ENCODE peak calls at places on chromosomes 2 and 18, in seven cellular contexts. One of them, this sample, is unnamed.

GRCh38 chr2:128689971-128690370 is 371.3 kb upstream of the HS6ST1 start:
- DNase-seq in mammary epithelial cell: no peak
- DNase-seq in adrenal gland: no peak
- DNase-seq in epithelial cell of esophagus: no peak
- DNase-seq in breast epithelium: no peak
- DNase-seq in CD8-positive, alpha-beta T cell: no peak
- DNase-seq in right lobe of liver: no peak
- DNase-seq in this sample: no peak

GRCh38 chr2:127579231-127579630 is 43.7 kb downstream of the MYO7B start:
- DNase-seq in mammary epithelial cell: no peak
- DNase-seq in right lobe of liver: no peak
- DNase-seq in epithelial cell of esophagus: no peak
- DNase-seq in breast epithelium: no peak
- DNase-seq in CD8-positive, alpha-beta T cell: no peak
- DNase-seq in adrenal gland: no peak
- DNase-seq in this sample: no peak

GRCh38 chr2:166494140-166494544 is at the start of gene SCN7A:
- DNase-seq in epithelial cell of esophagus: peak
- DNase-seq in breast epithelium: peak
- DNase-seq in right lobe of liver: peak
- DNase-seq in CD8-positive, alpha-beta T cell: no peak
- DNase-seq in adrenal gland: peak
- DNase-seq in mammary epithelial cell: no peak
- DNase-seq in this sample: peak

GRCh38 chr18:54357082-54357659 is 487 bp downstream of the STARD6 start:
- DNase-seq in breast epithelium: no peak
- DNase-seq in mammary epithelial cell: peak
- DNase-seq in CD8-positive, alpha-beta T cell: no peak
- DNase-seq in epithelial cell of esophagus: peak
- DNase-seq in right lobe of liver: no peak
- DNase-seq in adrenal gland: peak
- DNase-seq in this sample: no peak

GRCh38 chr2:159045545-159046454 is 77.4 kb downstream of the TANC1 start:
- DNase-seq in CD8-positive, alpha-beta T cell: no peak
- DNase-seq in adrenal gland: no peak
- DNase-seq in mammary epithelial cell: no peak
- DNase-seq in epithelial cell of esophagus: peak
- DNase-seq in right lobe of liver: no peak
- DNase-seq in breast epithelium: no peak
- DNase-seq in this sample: no peak

GRCh38 chr2:118830886-118831285 is 16.6 kb downstream of the EN1 start:
- DNase-seq in mammary epithelial cell: no peak
- DNase-seq in epithelial cell of esophagus: no peak
- DNase-seq in breast epithelium: no peak
- DNase-seq in right lobe of liver: no peak
- DNase-seq in adrenal gland: no peak
- DNase-seq in CD8-positive, alpha-beta T cell: no peak
- DNase-seq in this sample: no peak

GRCh38 chr2:120709608-120710041 is 26.0 kb upstream of the GLI2 start:
- DNase-seq in mammary epithelial cell: no peak
- DNase-seq in epithelial cell of esophagus: no peak
- DNase-seq in adrenal gland: no peak
- DNase-seq in right lobe of liver: no peak
- DNase-seq in breast epithelium: no peak
- DNase-seq in CD8-positive, alpha-beta T cell: no peak
- DNase-seq in this sample: no peak

GRCh38 chr18:58043452-58044369 is at the start of gene NEDD4L:
- DNase-seq in right lobe of liver: peak
- DNase-seq in mammary epithelial cell: peak
- DNase-seq in epithelial cell of esophagus: peak
- DNase-seq in CD8-positive, alpha-beta T cell: peak
- DNase-seq in breast epithelium: peak
- DNase-seq in adrenal gland: peak
- DNase-seq in this sample: peak

GRCh38 chr18:39838831-39839230 is 2116.2 kb upstream of the PIK3C3 start:
- DNase-seq in right lobe of liver: no peak
- DNase-seq in epithelial cell of esophagus: peak
- DNase-seq in CD8-positive, alpha-beta T cell: no peak
- DNase-seq in adrenal gland: no peak
- DNase-seq in mammary epithelial cell: no peak
- DNase-seq in breast epithelium: no peak
- DNase-seq in this sample: no peak

GRCh38 chr2:55026202-55026601 is 24.0 kb downstream of the RTN4 start:
- DNase-seq in CD8-positive, alpha-beta T cell: no peak
- DNase-seq in mammary epithelial cell: peak
- DNase-seq in adrenal gland: no peak
- DNase-seq in right lobe of liver: no peak
- DNase-seq in epithelial cell of esophagus: peak
- DNase-seq in breast epithelium: no peak
- DNase-seq in this sample: peak

GRCh38 chr2:218063541-218064295 is 5.3 kb upstream of the RUFY4 start:
- DNase-seq in epithelial cell of esophagus: no peak
- DNase-seq in breast epithelium: no peak
- DNase-seq in adrenal gland: no peak
- DNase-seq in CD8-positive, alpha-beta T cell: no peak
- DNase-seq in mammary epithelial cell: no peak
- DNase-seq in right lobe of liver: no peak
- DNase-seq in this sample: no peak

GRCh38 chr2:216490061-216490460 is 8.6 kb upstream of the RPL37A start:
- DNase-seq in CD8-positive, alpha-beta T cell: no peak
- DNase-seq in breast epithelium: no peak
- DNase-seq in right lobe of liver: no peak
- DNase-seq in adrenal gland: no peak
- DNase-seq in epithelial cell of esophagus: peak
- DNase-seq in mammary epithelial cell: peak
- DNase-seq in this sample: peak

GRCh38 chr18:36446059-36446458 is 148.5 kb downstream of the FHOD3 start:
- DNase-seq in mammary epithelial cell: peak
- DNase-seq in breast epithelium: no peak
- DNase-seq in epithelial cell of esophagus: peak
- DNase-seq in adrenal gland: no peak
- DNase-seq in CD8-positive, alpha-beta T cell: no peak
- DNase-seq in right lobe of liver: no peak
- DNase-seq in this sample: no peak

GRCh38 chr2:88097192-88097591 is 29.6 kb downstream of the SMYD1 start:
- DNase-seq in CD8-positive, alpha-beta T cell: no peak
- DNase-seq in mammary epithelial cell: no peak
- DNase-seq in right lobe of liver: no peak
- DNase-seq in adrenal gland: no peak
- DNase-seq in breast epithelium: no peak
- DNase-seq in epithelial cell of esophagus: no peak
- DNase-seq in this sample: no peak

GRCh38 chr2:158269143-158269542 is 167.5 kb downstream of the UPP2 start:
- DNase-seq in CD8-positive, alpha-beta T cell: no peak
- DNase-seq in breast epithelium: no peak
- DNase-seq in mammary epithelial cell: no peak
- DNase-seq in right lobe of liver: no peak
- DNase-seq in epithelial cell of esophagus: peak
- DNase-seq in adrenal gland: no peak
- DNase-seq in this sample: no peak

GRCh38 chr2:204380141-204380881 is 165.0 kb upstream of the PARD3B start:
- DNase-seq in epithelial cell of esophagus: no peak
- DNase-seq in adrenal gland: no peak
- DNase-seq in mammary epithelial cell: no peak
- DNase-seq in right lobe of liver: no peak
- DNase-seq in breast epithelium: no peak
- DNase-seq in CD8-positive, alpha-beta T cell: no peak
- DNase-seq in this sample: no peak

GRCh38 chr2:142234701-142235100 is 103.9 kb upstream of the LRP1B start:
- DNase-seq in adrenal gland: no peak
- DNase-seq in epithelial cell of esophagus: no peak
- DNase-seq in CD8-positive, alpha-beta T cell: no peak
- DNase-seq in right lobe of liver: no peak
- DNase-seq in breast epithelium: no peak
- DNase-seq in mammary epithelial cell: no peak
- DNase-seq in this sample: no peak

GRCh38 chr18:8960740-8961657 is 141.5 kb upstream of the NDUFV2 start:
- DNase-seq in CD8-positive, alpha-beta T cell: no peak
- DNase-seq in breast epithelium: no peak
- DNase-seq in mammary epithelial cell: peak
- DNase-seq in right lobe of liver: no peak
- DNase-seq in epithelial cell of esophagus: peak
- DNase-seq in adrenal gland: no peak
- DNase-seq in this sample: peak

GRCh38 chr18:27860701-27861107 is 316.2 kb downstream of the CDH2 start:
- DNase-seq in adrenal gland: no peak
- DNase-seq in right lobe of liver: no peak
- DNase-seq in breast epithelium: no peak
- DNase-seq in CD8-positive, alpha-beta T cell: no peak
- DNase-seq in epithelial cell of esophagus: peak
- DNase-seq in mammary epithelial cell: peak
- DNase-seq in this sample: no peak

GRCh38 chr2:46039543-46040303 is 257.5 kb upstream of the EPAS1 start:
- DNase-seq in epithelial cell of esophagus: no peak
- DNase-seq in mammary epithelial cell: no peak
- DNase-seq in breast epithelium: no peak
- DNase-seq in right lobe of liver: no peak
- DNase-seq in adrenal gland: no peak
- DNase-seq in CD8-positive, alpha-beta T cell: no peak
- DNase-seq in this sample: no peak

GRCh38 chr18:80065705-80066104 is 31.5 kb downstream of the RBFA start:
- DNase-seq in epithelial cell of esophagus: no peak
- DNase-seq in CD8-positive, alpha-beta T cell: no peak
- DNase-seq in adrenal gland: no peak
- DNase-seq in mammary epithelial cell: no peak
- DNase-seq in right lobe of liver: no peak
- DNase-seq in breast epithelium: no peak
- DNase-seq in this sample: no peak

GRCh38 chr2:17849260-17849659 is 29.2 kb upstream of the KCNS3 start:
- DNase-seq in CD8-positive, alpha-beta T cell: no peak
- DNase-seq in epithelial cell of esophagus: no peak
- DNase-seq in mammary epithelial cell: no peak
- DNase-seq in breast epithelium: no peak
- DNase-seq in right lobe of liver: no peak
- DNase-seq in adrenal gland: no peak
- DNase-seq in this sample: no peak

GRCh38 chr2:23215016-23215415 is 170.0 kb upstream of the KLHL29 start:
- DNase-seq in CD8-positive, alpha-beta T cell: no peak
- DNase-seq in right lobe of liver: no peak
- DNase-seq in adrenal gland: no peak
- DNase-seq in epithelial cell of esophagus: no peak
- DNase-seq in breast epithelium: no peak
- DNase-seq in mammary epithelial cell: no peak
- DNase-seq in this sample: no peak

GRCh38 chr2:109213646-109214417 is 84.8 kb downstream of the SH3RF3 start:
- DNase-seq in adrenal gland: no peak
- DNase-seq in epithelial cell of esophagus: peak
- DNase-seq in breast epithelium: no peak
- DNase-seq in right lobe of liver: no peak
- DNase-seq in CD8-positive, alpha-beta T cell: peak
- DNase-seq in mammary epithelial cell: peak
- DNase-seq in this sample: peak

GRCh38 chr18:45828917-45829811 is 3.7 kb downstream of the SIGLEC15 start:
- DNase-seq in CD8-positive, alpha-beta T cell: no peak
- DNase-seq in mammary epithelial cell: no peak
- DNase-seq in epithelial cell of esophagus: no peak
- DNase-seq in breast epithelium: no peak
- DNase-seq in right lobe of liver: no peak
- DNase-seq in adrenal gland: no peak
- DNase-seq in this sample: no peak
- H3K4me3 ChIP-seq in CD8-positive, alpha-beta T cell: no peak
- H3K4me3 ChIP-seq in mammary epithelial cell: no peak
- H3K4me3 ChIP-seq in epithelial cell of esophagus: no peak
- H3K4me3 ChIP-seq in breast epithelium: no peak
- H3K4me3 ChIP-seq in right lobe of liver: no peak
- H3K4me3 ChIP-seq in adrenal gland: no peak
- H3K4me3 ChIP-seq in this sample: no peak

GRCh38 chr2:64562148-64562784 is 38.1 kb downstream of the AFTPH start:
- DNase-seq in breast epithelium: no peak
- DNase-seq in mammary epithelial cell: no peak
- DNase-seq in right lobe of liver: no peak
- DNase-seq in CD8-positive, alpha-beta T cell: no peak
- DNase-seq in epithelial cell of esophagus: peak
- DNase-seq in adrenal gland: no peak
- DNase-seq in this sample: peak
- TF ChIP-seq CTCF in breast epithelium: no peak
- TF ChIP-seq CTCF in mammary epithelial cell: peak
- TF ChIP-seq CTCF in right lobe of liver: peak
- TF ChIP-seq CTCF in CD8-positive, alpha-beta T cell: peak
- TF ChIP-seq CTCF in epithelial cell of esophagus: peak
- TF ChIP-seq CTCF in adrenal gland: peak
- TF ChIP-seq CTCF in this sample: no peak

GRCh38 chr18:61637905-61638304 is 254.9 kb downstream of the RNF152 start:
- DNase-seq in CD8-positive, alpha-beta T cell: no peak
- DNase-seq in adrenal gland: no peak
- DNase-seq in epithelial cell of esophagus: no peak
- DNase-seq in mammary epithelial cell: no peak
- DNase-seq in right lobe of liver: peak
- DNase-seq in breast epithelium: no peak
- DNase-seq in this sample: no peak

GRCh38 chr18:61639886-61640285 is 252.9 kb downstream of the RNF152 start:
- DNase-seq in adrenal gland: no peak
- DNase-seq in right lobe of liver: no peak
- DNase-seq in breast epithelium: no peak
- DNase-seq in epithelial cell of esophagus: no peak
- DNase-seq in CD8-positive, alpha-beta T cell: no peak
- DNase-seq in mammary epithelial cell: no peak
- DNase-seq in this sample: no peak

GRCh38 chr18:61635901-61636528 is 256.8 kb downstream of the RNF152 start:
- DNase-seq in epithelial cell of esophagus: peak
- DNase-seq in breast epithelium: peak
- DNase-seq in CD8-positive, alpha-beta T cell: no peak
- DNase-seq in mammary epithelial cell: peak
- DNase-seq in right lobe of liver: peak
- DNase-seq in adrenal gland: peak
- DNase-seq in this sample: peak

DNA sequence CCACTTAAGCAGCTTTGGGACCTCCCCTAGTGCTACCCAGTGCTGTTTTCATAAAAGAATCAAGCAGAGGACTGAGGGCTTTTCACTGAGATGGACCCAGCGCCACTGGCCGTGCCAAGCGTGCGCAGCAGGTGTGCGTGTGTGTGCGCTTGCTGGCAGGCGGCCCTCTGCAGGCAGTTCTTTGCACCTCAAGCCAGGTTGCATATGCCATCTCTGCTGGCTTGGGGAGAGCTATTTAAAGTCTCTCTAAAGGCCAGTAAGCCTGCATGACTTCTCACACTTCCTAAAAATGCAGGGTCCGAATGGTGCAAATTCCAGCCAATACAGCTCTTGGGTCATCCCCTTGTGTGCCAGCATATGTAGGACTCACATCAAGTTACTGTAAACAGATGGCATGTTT is 255.5 kb downstream of the RNF152 start:
- DNase-seq in CD8-positive, alpha-beta T cell: no peak
- DNase-seq in mammary epithelial cell: no peak
- DNase-seq in epithelial cell of esophagus: no peak
- DNase-seq in breast epithelium: no peak
- DNase-seq in adrenal gland: no peak
- DNase-seq in right lobe of liver: peak
- DNase-seq in this sample: no peak
- H3K4me3 ChIP-seq in CD8-positive, alpha-beta T cell: no peak
- H3K4me3 ChIP-seq in mammary epithelial cell: no peak
- H3K4me3 ChIP-seq in epithelial cell of esophagus: no peak
- H3K4me3 ChIP-seq in breast epithelium: no peak
- H3K4me3 ChIP-seq in adrenal gland: no peak
- H3K4me3 ChIP-seq in right lobe of liver: no peak
- H3K4me3 ChIP-seq in this sample: no peak

DNA sequence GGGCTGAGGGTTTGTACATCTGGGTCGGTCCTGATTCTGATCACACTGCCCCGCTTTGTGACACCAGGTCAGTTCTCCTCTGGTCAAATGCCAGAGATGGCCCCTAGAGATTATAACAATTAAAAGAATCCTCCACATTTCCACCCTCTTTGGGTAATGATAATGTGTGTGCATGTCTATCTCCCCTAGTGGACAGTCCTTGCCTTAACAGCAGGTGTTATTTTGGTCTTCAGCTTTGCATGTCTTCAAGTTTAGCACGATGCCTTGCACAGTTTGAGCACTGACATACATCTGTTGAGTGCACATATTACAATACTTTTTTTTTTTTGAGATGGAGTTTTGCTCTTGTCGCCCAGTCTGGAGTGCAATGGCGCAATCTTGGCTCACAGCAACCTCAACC is 25.7 kb upstream of the COX7A2L start:
- DNase-seq in right lobe of liver: no peak
- DNase-seq in CD8-positive, alpha-beta T cell: no peak
- DNase-seq in epithelial cell of esophagus: peak
- DNase-seq in breast epithelium: no peak
- DNase-seq in mammary epithelial cell: no peak
- DNase-seq in adrenal gland: no peak
- DNase-seq in this sample: peak
- TF ChIP-seq CTCF in right lobe of liver: no peak
- TF ChIP-seq CTCF in CD8-positive, alpha-beta T cell: no peak
- TF ChIP-seq CTCF in epithelial cell of esophagus: peak
- TF ChIP-seq CTCF in breast epithelium: peak
- TF ChIP-seq CTCF in mammary epithelial cell: peak
- TF ChIP-seq CTCF in adrenal gland: peak
- TF ChIP-seq CTCF in this sample: peak